ENCODE peak calls at places on chromosomes 16 and 17, in four cellular contexts. P is IMR-90, U is neuronal stem cell, G is H9. Q is an unnamed sample.

GRCh38 chr16:878071-878784 is 77.7 kb upstream of the GNG13 start:
- DNase-seq in P (peak), U (no peak), G (peak), Q (no peak)

GRCh38 chr17:58339775-58340622 is 11.4 kb upstream of the TSPOAP1 start:
- DNase-seq in P (no peak), U (no peak), G (no peak), Q (peak)

GRCh38 chr17:73091410-73091769 is 1.1 kb downstream of the SLC39A11 start:
- DNase-seq in P (no peak), U (no peak), G (no peak), Q (no peak)

GRCh38 chr16:56662357-56663354 is 4.9 kb downstream of the MT1F start:
- DNase-seq in P (no peak), U (no peak), G (peak), Q (no peak)

GRCh38 chr16:52912565-52913173 is 140.0 kb downstream of the CHD9NB start:
- DNase-seq in P (peak), U (peak), G (peak), Q (peak)

GRCh38 chr16:88444826-88445582 is 8.1 kb upstream of the ZFPM1 start:
- DNase-seq in P (no peak), U (no peak), G (no peak), Q (no peak)

GRCh38 chr16:27515874-27516353 is 33.8 kb downstream of the GTF3C1 start:
- DNase-seq in P (no peak), U (peak), G (peak), Q (no peak)

GRCh38 chr16:56608876-56609462 is 585 bp downstream of the MT2A start:
- DNase-seq in P (no peak), U (no peak), G (no peak), Q (peak)

GRCh38 chr17:42883802-42884553 is 16.6 kb upstream of the G6PC1 start:
- DNase-seq in P (no peak), U (no peak), G (no peak), Q (peak)

GRCh38 chr16:14232106-14232890 is 161.2 kb downstream of the MRTFB start:
- DNase-seq in P (peak), U (no peak), G (no peak), Q (no peak)

GRCh38 chr16:86193528-86194193 is 294.7 kb downstream of the IRF8 start:
- DNase-seq in P (no peak), U (no peak), G (no peak), Q (no peak)

GRCh38 chr16:67893791-67894399 is 841 bp downstream of the PSKH1 start:
- DNase-seq in P (no peak), U (no peak), G (no peak), Q (no peak)

GRCh38 chr17:13594762-13595697 is 6.7 kb downstream of the HS3ST3A1 start:
- DNase-seq in P (peak), U (peak), G (peak), Q (peak)

GRCh38 chr16:5852151-5852550 is 754.6 kb upstream of the EEF2KMT start:
- DNase-seq in P (no peak), U (no peak), G (no peak), Q (no peak)

GRCh38 chr17:13874817-13875216 is 194.5 kb upstream of the COX10 start:
- DNase-seq in P (no peak), U (no peak), G (no peak), Q (no peak)

GRCh38 chr16:75948441-75948840 is 222.2 kb upstream of the CPHXL start:
- DNase-seq in P (no peak), U (no peak), G (no peak), Q (no peak)

GRCh38 chr16:55471448-55472097 is 7.4 kb upstream of the MMP2 start:
- DNase-seq in P (peak), U (no peak), G (no peak), Q (peak)

GRCh38 chr17:80861360-80861861 is 130.2 kb upstream of the CHMP6 start:
- DNase-seq in P (no peak), U (no peak), G (no peak), Q (no peak)

GRCh38 chr17:79974786-79975497 is 60.7 kb downstream of the TBC1D16 start:
- DNase-seq in P (no peak), U (no peak), G (peak), Q (no peak)

GRCh38 chr17:49822829-49823228 is 25.0 kb downstream of the TAC4 start:
- DNase-seq in P (peak), U (no peak), G (no peak), Q (no peak)

GRCh38 chr16:11473728-11474127 is 113.0 kb downstream of the LITAF start:
- DNase-seq in P (no peak), U (no peak), G (no peak), Q (no peak)

GRCh38 chr16:20897897-20898296 is 2.3 kb downstream of the DCUN1D3 start:
- DNase-seq in P (peak), U (no peak), G (no peak), Q (no peak)

GRCh38 chr17:49515196-49515770 is 20.2 kb downstream of the NGFR start:
- DNase-seq in P (peak), U (peak), G (peak), Q (peak)

GRCh38 chr17:31593806-31594205 is 202.3 kb downstream of the RAB11FIP4 start:
- DNase-seq in P (peak), U (no peak), G (no peak), Q (peak)

GRCh38 chr17:47676510-47676909 is 17.5 kb upstream of the TBKBP1 start:
- DNase-seq in P (no peak), U (no peak), G (no peak), Q (no peak)

GRCh38 chr16:27995378-27995777 is 68.1 kb downstream of the GSG1L start:
- DNase-seq in P (no peak), U (no peak), G (no peak), Q (no peak)

GRCh38 chr16:47568355-47568754 is 107.2 kb downstream of the PHKB start:
- DNase-seq in P (no peak), U (no peak), G (no peak), Q (no peak)

GRCh38 chr17:78166416-78166815 is 2.0 kb upstream of the SYNGR2 start:
- DNase-seq in P (no peak), U (no peak), G (no peak), Q (no peak)
- H4K8ac ChIP-seq in P (no peak), U (no peak), G (no peak), Q (no peak)

GRCh38 chr17:36792849-36793248 is 144.4 kb upstream of the LHX1 start:
- DNase-seq in P (no peak), U (no peak), G (no peak), Q (no peak)

GRCh38 chr17:36791150-36791653 is 146.1 kb upstream of the LHX1 start:
- DNase-seq in P (no peak), U (no peak), G (no peak), Q (no peak)

GRCh38 chr17:36786867-36787266 is 150.4 kb upstream of the LHX1 start:
- DNase-seq in P (no peak), U (no peak), G (no peak), Q (no peak)

GRCh38 chr17:36793976-36794375 is 143.3 kb upstream of the LHX1 start:
- DNase-seq in P (no peak), U (no peak), G (no peak), Q (no peak)

DNA sequence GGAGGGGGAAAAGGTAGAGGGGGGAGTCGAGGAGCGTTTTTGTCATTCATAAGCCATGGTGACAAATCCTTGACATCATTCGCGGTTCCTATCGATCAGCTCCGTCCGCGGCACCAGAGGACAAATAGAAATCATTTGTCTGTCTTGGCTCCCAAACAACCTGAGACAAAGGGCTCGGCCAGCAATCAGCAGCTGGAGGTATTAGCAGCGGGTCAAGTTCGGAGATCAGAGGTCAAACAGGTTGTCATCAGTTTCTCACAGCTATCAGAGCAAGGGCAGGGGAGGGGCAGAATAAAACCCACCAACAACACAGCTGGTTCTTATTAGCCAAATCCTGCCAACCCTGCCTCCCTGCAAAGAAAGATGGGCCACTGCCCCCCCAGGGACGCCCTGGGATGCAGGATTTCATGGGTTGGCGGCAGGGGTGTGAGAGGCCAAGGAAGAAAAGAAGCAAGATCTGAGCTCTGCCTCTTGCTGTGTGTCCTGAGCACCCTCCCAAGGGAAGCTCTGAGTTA is 145.3 kb upstream of the LHX1 start:
- DNase-seq in P (no peak), U (no peak), G (no peak), Q (no peak)
- H3K27ac ChIP-seq in P (no peak), U (no peak), G (no peak), Q (no peak)

GRCh38 chr17:19726615-19727376 is 10.4 kb upstream of the SLC47A2 start:
- DNase-seq in P (no peak), U (no peak), G (no peak), Q (peak)

GRCh38 chr17:19725486-19725885 is 9.1 kb upstream of the SLC47A2 start:
- DNase-seq in P (no peak), U (no peak), G (no peak), Q (peak)

GRCh38 chr17:19729900-19730299 is 13.5 kb upstream of the SLC47A2 start:
- DNase-seq in P (no peak), U (no peak), G (no peak), Q (peak)

GRCh38 chr17:19728114-19728495 is 11.7 kb upstream of the SLC47A2 start:
- DNase-seq in P (peak), U (no peak), G (no peak), Q (no peak)

GRCh38 chr17:19727466-19728113 is 11.2 kb upstream of the SLC47A2 start:
- DNase-seq in P (peak), U (no peak), G (no peak), Q (peak)
- H4K8ac ChIP-seq in P (no peak), U (peak), G (no peak), Q (no peak)

DNA sequence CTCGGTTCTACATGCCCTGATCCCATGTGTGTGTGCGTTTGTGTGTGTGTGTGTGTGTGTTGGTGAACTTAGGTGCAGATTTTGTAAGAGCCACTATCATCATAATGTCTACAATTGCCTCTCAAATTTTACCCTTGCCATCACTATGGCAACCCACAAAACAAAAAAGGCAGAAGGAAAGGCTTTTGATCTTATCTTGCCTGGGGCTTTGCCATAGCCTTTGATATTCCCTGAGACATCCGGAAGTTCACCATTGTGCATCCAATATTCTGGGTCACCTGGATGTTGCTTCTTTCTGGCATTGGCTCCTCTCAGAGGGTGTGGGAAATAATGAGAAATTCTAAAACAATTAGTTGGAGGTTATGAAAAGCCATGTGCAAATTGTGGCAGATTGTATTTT is 114.7 kb downstream of the HAPSTR1 start:
- DNase-seq in P (no peak), U (no peak), G (no peak), Q (peak)
- H3K27ac ChIP-seq in P (no peak), U (no peak), G (no peak), Q (no peak)

Q was measured in trophoblast cell.